ENCODE peak calls at places on chromosomes 4 and X, in six cellular contexts. C is heart right ventricle, K is GM20000, I is fibroblast of lung, W is astrocyte of the cerebellum, A is thoracic aorta. P is an unnamed sample.

GRCh38 chrX:10821293-10821692 is 200.9 kb upstream of the MID1 start:
- DNase-seq in C (no peak), K (peak), I (no peak), W (no peak), A (no peak), P (no peak)

GRCh38 chrX:47817897-47818296 is 18.8 kb upstream of the ZNF81 start:
- DNase-seq in C (no peak), K (no peak), I (no peak), W (no peak), A (no peak), P (no peak)

GRCh38 chr4:139392797-139393196 is 61.1 kb upstream of the RAB33B start:
- DNase-seq in C (no peak), K (no peak), I (no peak), W (no peak), A (no peak), P (no peak)

GRCh38 chr4:76677571-76678326 is 220.2 kb downstream of the SOWAHB start:
- DNase-seq in C (no peak), K (no peak), I (no peak), W (no peak), A (no peak), P (no peak)

GRCh38 chrX:136209016-136209738 is 42.0 kb downstream of the MAP7D3 start:
- DNase-seq in C (peak), K (no peak), I (peak), W (peak), A (no peak), P (no peak)

GRCh38 chr4:83114576-83114975 is at the start of gene PLAC8:
- DNase-seq in C (no peak), K (peak), I (no peak), W (no peak), A (no peak), P (no peak)

GRCh38 chrX:22652596-22652995 is 347.2 kb upstream of the DDX53 start:
- DNase-seq in C (peak), K (no peak), I (peak), W (no peak), A (no peak), P (no peak)

GRCh38 chr4:186900980-186901379 is 177.3 kb upstream of the FAT1 start:
- DNase-seq in C (no peak), K (no peak), I (no peak), W (no peak), A (no peak), P (no peak)

GRCh38 chr4:182975806-182976205 is 58.6 kb upstream of the DCTD start:
- DNase-seq in C (no peak), K (no peak), I (peak), W (peak), A (no peak), P (no peak)

GRCh38 chrX:48470110-48470832 is at the start of gene SLC38A5:
- DNase-seq in C (no peak), K (no peak), I (no peak), W (no peak), A (no peak), P (no peak)

GRCh38 chrX:55640854-55641253 is 17.7 kb downstream of the FOXR2 start:
- DNase-seq in C (no peak), K (no peak), I (no peak), W (no peak), A (no peak), P (no peak)

GRCh38 chrX:66005832-66006449 is 33.9 kb downstream of the VSIG4 start:
- DNase-seq in C (no peak), K (no peak), I (no peak), W (no peak), A (no peak), P (no peak)

GRCh38 chrX:97563531-97564133 is 679.9 kb downstream of the RPA4 start:
- DNase-seq in C (peak), K (peak), I (peak), W (peak), A (no peak), P (no peak)

DNA sequence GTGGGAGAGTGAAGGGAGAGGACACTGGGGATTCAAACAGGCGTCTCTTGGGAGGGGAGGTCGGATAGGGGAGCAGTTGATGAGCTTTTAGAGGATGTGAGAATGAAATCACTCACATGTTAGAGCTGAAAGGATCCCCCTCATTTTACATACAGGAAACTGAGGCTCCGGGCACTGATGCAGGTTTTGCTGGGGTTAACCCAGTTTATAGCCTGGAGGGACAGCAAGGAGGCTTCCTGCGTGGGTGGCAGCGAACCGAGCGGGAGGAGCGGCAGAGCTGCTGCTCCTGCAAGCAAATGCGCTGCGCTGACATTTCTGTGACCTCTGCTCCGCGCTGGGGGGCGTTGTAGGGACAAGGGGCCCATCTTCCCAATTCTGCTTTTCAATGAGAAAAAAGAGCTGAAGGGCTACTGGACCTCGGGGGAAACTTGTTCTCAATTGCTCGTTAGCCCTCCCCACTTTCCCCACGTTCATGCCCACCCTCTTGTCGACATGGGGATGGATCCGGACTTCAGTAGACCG is 1.1 kb upstream of the NEUROG2 start:
- DNase-seq in C (no peak), K (peak), I (no peak), W (no peak), A (no peak), P (no peak)
- TF ChIP-seq CTCF in C (no peak), K (peak), I (no peak), W (no peak), A (no peak), P (no peak)

GRCh38 chr4:48879561-48880442 is 26.8 kb downstream of the OCIAD2 start:
- DNase-seq in C (no peak), K (no peak), I (no peak), W (no peak), A (no peak), P (no peak)

DNA sequence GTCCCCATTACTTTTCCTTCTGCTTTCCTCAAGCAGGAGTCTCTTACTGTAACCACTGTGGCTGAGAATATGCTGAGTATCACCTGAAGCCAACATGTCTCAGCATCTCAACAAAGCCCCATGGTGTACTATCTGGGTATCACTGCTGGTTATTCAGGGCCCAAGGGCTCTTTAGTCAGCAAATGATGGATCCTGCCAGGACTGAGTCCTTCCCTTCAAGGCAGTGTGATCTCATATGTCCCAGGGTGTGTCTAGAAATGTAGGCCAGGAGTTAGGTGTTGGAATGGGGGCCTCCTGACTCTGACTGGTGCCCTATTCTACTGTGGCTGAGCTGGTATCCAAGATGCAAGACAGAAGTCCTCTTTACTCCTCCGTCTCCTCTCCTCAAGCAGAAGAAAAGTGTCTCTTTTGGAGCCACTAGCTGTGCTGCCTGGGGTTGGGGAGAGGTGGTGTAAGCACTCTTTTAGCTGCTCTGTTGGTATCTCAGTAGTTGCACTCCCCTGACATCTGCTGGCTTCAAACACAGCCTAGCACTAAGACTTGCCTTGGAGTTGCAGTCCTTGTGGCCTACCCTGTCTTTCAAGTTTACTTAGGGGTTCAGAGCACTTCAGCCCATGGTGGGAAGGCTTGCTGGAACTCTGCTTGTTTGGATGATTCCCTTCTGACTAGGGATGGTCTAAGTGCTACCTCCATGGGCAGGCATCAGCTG is 28.6 kb downstream of the OCIAD2 start:
- DNase-seq in C (no peak), K (no peak), I (no peak), W (no peak), A (no peak), P (no peak)
- TF ChIP-seq CTCF in C (no peak), K (no peak), I (no peak), W (no peak), A (no peak), P (no peak)

GRCh38 chrX:44202596-44202995 is 140.9 kb downstream of the EFHC2 start:
- DNase-seq in C (no peak), K (no peak), I (no peak), W (no peak), A (no peak), P (no peak)

GRCh38 chrX:44203791-44204190 is 139.7 kb downstream of the EFHC2 start:
- DNase-seq in C (no peak), K (no peak), I (no peak), W (no peak), A (no peak), P (no peak)
- TF ChIP-seq CTCF in C (no peak), K (no peak), I (no peak), W (no peak), A (no peak), P (no peak)

GRCh38 chrX:56762707-56763555 is 33.9 kb downstream of the NBDY start:
- DNase-seq in C (no peak), K (no peak), I (no peak), W (no peak), A (no peak), P (no peak)

GRCh38 chrX:56762220-56762619 is 33.2 kb downstream of the NBDY start:
- DNase-seq in C (no peak), K (no peak), I (no peak), W (no peak), A (no peak), P (no peak)

GRCh38 chrX:56764975-56765791 is 36.1 kb downstream of the NBDY start:
- DNase-seq in C (no peak), K (peak), I (no peak), W (no peak), A (no peak), P (no peak)

GRCh38 chrX:56764153-56764974 is 35.3 kb downstream of the NBDY start:
- DNase-seq in C (peak), K (peak), I (peak), W (peak), A (no peak), P (peak)

GRCh38 chrX:56763556-56764152 is 34.6 kb downstream of the NBDY start:
- DNase-seq in C (no peak), K (no peak), I (no peak), W (peak), A (no peak), P (peak)
- TF ChIP-seq CTCF in C (no peak), K (no peak), I (no peak), W (peak), A (no peak), P (no peak)

DNA sequence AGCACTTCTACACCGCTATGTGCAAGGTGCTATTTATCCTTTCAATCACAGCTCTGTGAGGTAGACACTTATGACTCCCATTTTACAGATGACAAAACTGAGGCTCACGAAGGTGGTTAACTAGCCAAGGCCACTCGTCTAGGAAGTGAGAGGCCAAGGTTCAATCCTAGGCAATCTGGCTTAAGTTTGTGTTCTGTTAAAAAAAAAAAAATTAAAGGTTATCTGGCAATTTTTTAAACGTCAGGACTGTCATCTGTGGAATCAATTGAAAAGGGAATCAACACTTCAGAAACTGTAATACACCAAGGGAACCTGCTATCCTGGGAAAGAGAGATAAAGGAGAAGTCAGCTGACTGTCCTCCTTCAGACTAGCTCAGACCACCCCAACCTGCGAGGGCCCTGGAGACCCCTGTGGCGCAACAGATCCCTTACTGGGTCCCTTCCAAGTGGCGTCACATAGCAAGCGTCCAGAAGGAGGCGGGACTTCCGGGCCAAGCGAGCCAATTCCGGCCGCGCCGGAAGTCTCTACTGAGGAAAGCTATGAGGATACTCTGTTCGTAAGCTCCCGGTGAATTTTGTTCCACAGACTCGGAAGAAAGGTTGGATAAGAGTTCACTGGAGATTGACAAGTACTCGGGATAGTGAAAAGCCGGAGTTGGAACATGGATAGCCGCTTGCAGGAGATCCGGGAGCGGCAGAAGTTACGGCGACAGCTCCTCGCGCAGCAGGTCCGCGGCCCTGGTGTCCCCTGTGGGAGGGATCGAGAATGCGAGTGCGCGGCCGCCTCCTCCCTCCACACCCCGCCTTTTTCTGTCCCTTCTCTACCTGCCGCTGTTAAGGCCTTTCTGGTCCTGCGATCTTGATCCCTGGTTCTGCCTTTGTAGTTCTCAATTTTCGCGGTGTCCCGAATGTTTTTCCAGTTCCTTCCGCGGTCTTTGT is at the start of gene METTL14:
- DNase-seq in C (peak), K (peak), I (peak), W (peak), A (peak), P (peak)
- TF ChIP-seq CTCF in C (no peak), K (no peak), I (no peak), W (no peak), A (no peak), P (no peak)

GRCh38 chrX:151363316-151363715 is 33.7 kb upstream of the VMA21 start:
- DNase-seq in C (no peak), K (no peak), I (no peak), W (no peak), A (no peak), P (no peak)

GRCh38 chrX:151365579-151365978 is 31.4 kb upstream of the VMA21 start:
- DNase-seq in C (no peak), K (no peak), I (no peak), W (no peak), A (no peak), P (no peak)

GRCh38 chrX:151359341-151359740 is 37.7 kb upstream of the VMA21 start:
- DNase-seq in C (no peak), K (no peak), I (no peak), W (no peak), A (no peak), P (no peak)

GRCh38 chrX:151359931-151360871 is 36.8 kb upstream of the VMA21 start:
- DNase-seq in C (peak), K (peak), I (peak), W (no peak), A (no peak), P (peak)
- TF ChIP-seq CTCF in C (peak), K (peak), I (peak), W (peak), A (peak), P (no peak)

GRCh38 chrX:54640103-54640428 is 110.0 kb downstream of the GNL3L start:
- DNase-seq in C (no peak), K (no peak), I (no peak), W (no peak), A (no peak), P (no peak)
- TF ChIP-seq CTCF in C (no peak), K (no peak), I (no peak), W (no peak), A (no peak), P (peak)

DNA sequence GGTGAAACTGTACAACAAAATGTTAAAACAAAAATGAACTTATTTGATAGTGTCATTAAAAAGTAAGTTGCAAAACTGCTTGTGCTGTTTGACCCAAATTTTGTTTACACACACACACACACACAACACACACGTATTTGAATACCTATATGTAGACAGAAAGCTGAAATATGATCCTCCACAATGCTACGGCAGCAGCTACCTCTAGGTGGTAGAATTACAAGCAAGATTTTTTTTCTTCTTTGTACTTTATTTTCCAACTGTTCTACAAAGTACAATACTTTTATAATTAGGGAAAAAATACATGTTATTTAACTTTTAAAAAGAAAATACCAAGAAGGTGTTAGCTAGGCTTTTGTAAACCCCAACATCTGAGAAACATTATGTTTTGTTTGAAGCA is 1.2 kb downstream of the CYTL1 start:
- DNase-seq in C (no peak), K (no peak), I (no peak), W (no peak), A (no peak), P (no peak)
- TF ChIP-seq CTCF in C (no peak), K (no peak), I (no peak), W (peak), A (no peak), P (no peak)